ENCODE peak calls at places on chromosomes 11 and 22, in five cellular contexts. One of them, this sample, is unnamed.

GRCh38 chr22:32649515-32650200 is 151.8 kb upstream of the TIMP3 start:
- DNase-seq in prostate gland: no peak
- DNase-seq in stimulated activated CD8-positive, alpha-beta memory T cell treated with anti-CD3 and anti-CD28 coated beads, Interleukin-4, amount 100 ng/mL, for 1 hour: no peak
- DNase-seq in AG04449: no peak
- DNase-seq in amniotic epithelial cell: peak
- DNase-seq in this sample: no peak

GRCh38 chr22:48941903-48942625 is 885.6 kb downstream of the BRD1 start:
- DNase-seq in prostate gland: no peak
- DNase-seq in stimulated activated CD8-positive, alpha-beta memory T cell treated with anti-CD3 and anti-CD28 coated beads, Interleukin-4, amount 100 ng/mL, for 1 hour: no peak
- DNase-seq in AG04449: no peak
- DNase-seq in amniotic epithelial cell: no peak
- DNase-seq in this sample: peak

GRCh38 chr22:39209756-39210155 is 35.0 kb downstream of the PDGFB start:
- DNase-seq in prostate gland: no peak
- DNase-seq in stimulated activated CD8-positive, alpha-beta memory T cell treated with anti-CD3 and anti-CD28 coated beads, Interleukin-4, amount 100 ng/mL, for 1 hour: no peak
- DNase-seq in AG04449: no peak
- DNase-seq in amniotic epithelial cell: no peak
- DNase-seq in this sample: no peak

GRCh38 chr11:34249439-34250073 is 108.3 kb downstream of the ABTB2 start:
- DNase-seq in prostate gland: no peak
- DNase-seq in stimulated activated CD8-positive, alpha-beta memory T cell treated with anti-CD3 and anti-CD28 coated beads, Interleukin-4, amount 100 ng/mL, for 1 hour: no peak
- DNase-seq in AG04449: no peak
- DNase-seq in amniotic epithelial cell: no peak
- DNase-seq in this sample: no peak

GRCh38 chr11:94511932-94512781 is at the start of gene C11orf97:
- DNase-seq in prostate gland: peak
- DNase-seq in stimulated activated CD8-positive, alpha-beta memory T cell treated with anti-CD3 and anti-CD28 coated beads, Interleukin-4, amount 100 ng/mL, for 1 hour: no peak
- DNase-seq in AG04449: no peak
- DNase-seq in amniotic epithelial cell: peak
- DNase-seq in this sample: peak

GRCh38 chr22:35357883-35358621 is 22.8 kb upstream of the HMOX1 start:
- DNase-seq in prostate gland: no peak
- DNase-seq in stimulated activated CD8-positive, alpha-beta memory T cell treated with anti-CD3 and anti-CD28 coated beads, Interleukin-4, amount 100 ng/mL, for 1 hour: no peak
- DNase-seq in AG04449: no peak
- DNase-seq in amniotic epithelial cell: no peak
- DNase-seq in this sample: no peak

GRCh38 chr11:25535462-25535861 is 796.5 kb upstream of the ANO3 start:
- DNase-seq in prostate gland: no peak
- DNase-seq in stimulated activated CD8-positive, alpha-beta memory T cell treated with anti-CD3 and anti-CD28 coated beads, Interleukin-4, amount 100 ng/mL, for 1 hour: no peak
- DNase-seq in AG04449: no peak
- DNase-seq in amniotic epithelial cell: no peak
- DNase-seq in this sample: no peak

GRCh38 chr11:69880803-69881445 is 61.7 kb upstream of the FGF3 start:
- DNase-seq in prostate gland: no peak
- DNase-seq in stimulated activated CD8-positive, alpha-beta memory T cell treated with anti-CD3 and anti-CD28 coated beads, Interleukin-4, amount 100 ng/mL, for 1 hour: no peak
- DNase-seq in AG04449: no peak
- DNase-seq in amniotic epithelial cell: no peak
- DNase-seq in this sample: no peak

GRCh38 chr11:124460459-124460858 is 15.0 kb upstream of the OR8B8 start:
- DNase-seq in prostate gland: no peak
- DNase-seq in stimulated activated CD8-positive, alpha-beta memory T cell treated with anti-CD3 and anti-CD28 coated beads, Interleukin-4, amount 100 ng/mL, for 1 hour: no peak
- DNase-seq in AG04449: no peak
- DNase-seq in amniotic epithelial cell: no peak
- DNase-seq in this sample: no peak

GRCh38 chr22:47200273-47201051 is 438.0 kb downstream of the TBC1D22A start:
- DNase-seq in prostate gland: no peak
- DNase-seq in stimulated activated CD8-positive, alpha-beta memory T cell treated with anti-CD3 and anti-CD28 coated beads, Interleukin-4, amount 100 ng/mL, for 1 hour: no peak
- DNase-seq in AG04449: no peak
- DNase-seq in amniotic epithelial cell: no peak
- DNase-seq in this sample: peak

GRCh38 chr11:87219266-87219665 is 181.5 kb downstream of the TMEM135 start:
- DNase-seq in prostate gland: no peak
- DNase-seq in stimulated activated CD8-positive, alpha-beta memory T cell treated with anti-CD3 and anti-CD28 coated beads, Interleukin-4, amount 100 ng/mL, for 1 hour: no peak
- DNase-seq in AG04449: no peak
- DNase-seq in amniotic epithelial cell: no peak
- DNase-seq in this sample: no peak

GRCh38 chr11:45805305-45806071 is 539 bp downstream of the SLC35C1 start:
- DNase-seq in prostate gland: no peak
- DNase-seq in stimulated activated CD8-positive, alpha-beta memory T cell treated with anti-CD3 and anti-CD28 coated beads, Interleukin-4, amount 100 ng/mL, for 1 hour: no peak
- DNase-seq in AG04449: no peak
- DNase-seq in amniotic epithelial cell: peak
- DNase-seq in this sample: no peak

GRCh38 chr11:41031571-41032060 is 427.8 kb downstream of the LRRC4C start:
- DNase-seq in prostate gland: no peak
- DNase-seq in stimulated activated CD8-positive, alpha-beta memory T cell treated with anti-CD3 and anti-CD28 coated beads, Interleukin-4, amount 100 ng/mL, for 1 hour: no peak
- DNase-seq in AG04449: no peak
- DNase-seq in amniotic epithelial cell: no peak
- DNase-seq in this sample: no peak

GRCh38 chr11:10409207-10409661 is 45.8 kb upstream of the AMPD3 start:
- DNase-seq in prostate gland: no peak
- DNase-seq in stimulated activated CD8-positive, alpha-beta memory T cell treated with anti-CD3 and anti-CD28 coated beads, Interleukin-4, amount 100 ng/mL, for 1 hour: no peak
- DNase-seq in AG04449: no peak
- DNase-seq in amniotic epithelial cell: no peak
- DNase-seq in this sample: no peak

GRCh38 chr11:73894725-73895335 is 18.0 kb downstream of the PAAF1 start:
- DNase-seq in prostate gland: no peak
- DNase-seq in stimulated activated CD8-positive, alpha-beta memory T cell treated with anti-CD3 and anti-CD28 coated beads, Interleukin-4, amount 100 ng/mL, for 1 hour: no peak
- DNase-seq in AG04449: no peak
- DNase-seq in amniotic epithelial cell: no peak
- DNase-seq in this sample: no peak

GRCh38 chr22:20092477-20092854 is 12.4 kb downstream of the DGCR8 start:
- DNase-seq in prostate gland: no peak
- DNase-seq in stimulated activated CD8-positive, alpha-beta memory T cell treated with anti-CD3 and anti-CD28 coated beads, Interleukin-4, amount 100 ng/mL, for 1 hour: no peak
- DNase-seq in AG04449: no peak
- DNase-seq in amniotic epithelial cell: no peak
- DNase-seq in this sample: no peak

GRCh38 chr11:62449451-62449851 is 30.6 kb downstream of the SCGB1A1 start:
- DNase-seq in prostate gland: peak
- DNase-seq in stimulated activated CD8-positive, alpha-beta memory T cell treated with anti-CD3 and anti-CD28 coated beads, Interleukin-4, amount 100 ng/mL, for 1 hour: no peak
- DNase-seq in AG04449: no peak
- DNase-seq in amniotic epithelial cell: no peak
- DNase-seq in this sample: peak

GRCh38 chr11:74206746-74207145 is 35.7 kb downstream of the PPME1 start:
- DNase-seq in prostate gland: no peak
- DNase-seq in stimulated activated CD8-positive, alpha-beta memory T cell treated with anti-CD3 and anti-CD28 coated beads, Interleukin-4, amount 100 ng/mL, for 1 hour: no peak
- DNase-seq in AG04449: no peak
- DNase-seq in amniotic epithelial cell: no peak
- DNase-seq in this sample: no peak

GRCh38 chr11:90310210-90310609 is 87.4 kb upstream of the CHORDC1 start:
- DNase-seq in prostate gland: no peak
- DNase-seq in stimulated activated CD8-positive, alpha-beta memory T cell treated with anti-CD3 and anti-CD28 coated beads, Interleukin-4, amount 100 ng/mL, for 1 hour: no peak
- DNase-seq in AG04449: no peak
- DNase-seq in amniotic epithelial cell: no peak
- DNase-seq in this sample: no peak

GRCh38 chr11:111531156-111531555 is 9.4 kb upstream of the LAYN start:
- DNase-seq in prostate gland: no peak
- DNase-seq in stimulated activated CD8-positive, alpha-beta memory T cell treated with anti-CD3 and anti-CD28 coated beads, Interleukin-4, amount 100 ng/mL, for 1 hour: no peak
- DNase-seq in AG04449: no peak
- DNase-seq in amniotic epithelial cell: no peak
- DNase-seq in this sample: no peak

GRCh38 chr11:1162153-1162497 is 4.4 kb downstream of the MUC5AC start:
- DNase-seq in prostate gland: no peak
- DNase-seq in stimulated activated CD8-positive, alpha-beta memory T cell treated with anti-CD3 and anti-CD28 coated beads, Interleukin-4, amount 100 ng/mL, for 1 hour: no peak
- DNase-seq in AG04449: no peak
- DNase-seq in amniotic epithelial cell: no peak
- DNase-seq in this sample: no peak

GRCh38 chr22:47337161-47337621 is 574.7 kb downstream of the TBC1D22A start:
- DNase-seq in prostate gland: peak
- DNase-seq in stimulated activated CD8-positive, alpha-beta memory T cell treated with anti-CD3 and anti-CD28 coated beads, Interleukin-4, amount 100 ng/mL, for 1 hour: no peak
- DNase-seq in AG04449: peak
- DNase-seq in amniotic epithelial cell: peak
- DNase-seq in this sample: no peak

GRCh38 chr11:28043930-28044709 is 63.8 kb downstream of the KIF18A start:
- DNase-seq in prostate gland: no peak
- DNase-seq in stimulated activated CD8-positive, alpha-beta memory T cell treated with anti-CD3 and anti-CD28 coated beads, Interleukin-4, amount 100 ng/mL, for 1 hour: no peak
- DNase-seq in AG04449: no peak
- DNase-seq in amniotic epithelial cell: no peak
- DNase-seq in this sample: no peak

GRCh38 chr11:67486481-67487195 is 3.8 kb downstream of the AIP start:
- DNase-seq in prostate gland: no peak
- DNase-seq in stimulated activated CD8-positive, alpha-beta memory T cell treated with anti-CD3 and anti-CD28 coated beads, Interleukin-4, amount 100 ng/mL, for 1 hour: no peak
- DNase-seq in AG04449: no peak
- DNase-seq in amniotic epithelial cell: no peak
- DNase-seq in this sample: no peak

GRCh38 chr11:203056-203944 is 3.9 kb downstream of the BET1L start:
- DNase-seq in prostate gland: peak
- DNase-seq in stimulated activated CD8-positive, alpha-beta memory T cell treated with anti-CD3 and anti-CD28 coated beads, Interleukin-4, amount 100 ng/mL, for 1 hour: no peak
- DNase-seq in AG04449: no peak
- DNase-seq in amniotic epithelial cell: no peak
- DNase-seq in this sample: peak

GRCh38 chr11:10303558-10304363 is 1.1 kb upstream of the ADM start:
- DNase-seq in prostate gland: peak
- DNase-seq in stimulated activated CD8-positive, alpha-beta memory T cell treated with anti-CD3 and anti-CD28 coated beads, Interleukin-4, amount 100 ng/mL, for 1 hour: no peak
- DNase-seq in AG04449: no peak
- DNase-seq in amniotic epithelial cell: no peak
- DNase-seq in this sample: peak

GRCh38 chr11:102494216-102494615 is 36.3 kb downstream of the MMP7 start:
- DNase-seq in prostate gland: peak
- DNase-seq in stimulated activated CD8-positive, alpha-beta memory T cell treated with anti-CD3 and anti-CD28 coated beads, Interleukin-4, amount 100 ng/mL, for 1 hour: no peak
- DNase-seq in AG04449: no peak
- DNase-seq in amniotic epithelial cell: peak
- DNase-seq in this sample: no peak

GRCh38 chr11:45927684-45928413 is 5.4 kb downstream of the LARGE2 start:
- DNase-seq in prostate gland: no peak
- DNase-seq in stimulated activated CD8-positive, alpha-beta memory T cell treated with anti-CD3 and anti-CD28 coated beads, Interleukin-4, amount 100 ng/mL, for 1 hour: no peak
- DNase-seq in AG04449: no peak
- DNase-seq in amniotic epithelial cell: no peak
- DNase-seq in this sample: no peak

GRCh38 chr11:71914127-71914526 is 14.3 kb downstream of the XNDC1N start:
- DNase-seq in prostate gland: no peak
- DNase-seq in stimulated activated CD8-positive, alpha-beta memory T cell treated with anti-CD3 and anti-CD28 coated beads, Interleukin-4, amount 100 ng/mL, for 1 hour: no peak
- DNase-seq in AG04449: no peak
- DNase-seq in amniotic epithelial cell: no peak
- DNase-seq in this sample: no peak

This sample was measured in left lobe of liver.